ENCODE peak calls at places on chromosome 11, in ten cellular contexts. One of them, this sample, is unnamed.

GRCh38 chr11:115178705-115179104 is 325.5 kb downstream of the CADM1 start:
- DNase-seq in stimulated activated CD8-positive, alpha-beta memory T cell treated with anti-CD3 and anti-CD28 coated beads, Interleukin-7, amount 100 ng/mL, for 1 hour: no peak
- DNase-seq in HFF-Myc: no peak
- DNase-seq in choroid plexus epithelial cell: no peak
- DNase-seq in NCI-H1417 treated with DMSO at 0.1 percent for 48 hours: no peak
- DNase-seq in activated CD8-positive, alpha-beta memory T cell treated with anti-CD3 and anti-CD28 coated beads for 1 hour: no peak
- DNase-seq in heart left ventricle: no peak
- DNase-seq in AML-193: no peak
- DNase-seq in H1: no peak
- DNase-seq in iPS DF 6.9: no peak
- DNase-seq in this sample: peak; percentile 31

GRCh38 chr11:78031629-78032028 is 8.6 kb upstream of the KCTD14 start:
- DNase-seq in stimulated activated CD8-positive, alpha-beta memory T cell treated with anti-CD3 and anti-CD28 coated beads, Interleukin-7, amount 100 ng/mL, for 1 hour: no peak
- DNase-seq in HFF-Myc: no peak
- DNase-seq in choroid plexus epithelial cell: no peak
- DNase-seq in NCI-H1417 treated with DMSO at 0.1 percent for 48 hours: no peak
- DNase-seq in activated CD8-positive, alpha-beta memory T cell treated with anti-CD3 and anti-CD28 coated beads for 1 hour: no peak
- DNase-seq in heart left ventricle: no peak
- DNase-seq in AML-193: no peak
- DNase-seq in H1: no peak
- DNase-seq in iPS DF 6.9: no peak
- DNase-seq in this sample: no peak

GRCh38 chr11:48025983-48026340 is 45.6 kb downstream of the PTPRJ start:
- DNase-seq in stimulated activated CD8-positive, alpha-beta memory T cell treated with anti-CD3 and anti-CD28 coated beads, Interleukin-7, amount 100 ng/mL, for 1 hour: no peak
- DNase-seq in HFF-Myc: no peak
- DNase-seq in choroid plexus epithelial cell: no peak
- DNase-seq in NCI-H1417 treated with DMSO at 0.1 percent for 48 hours: no peak
- DNase-seq in activated CD8-positive, alpha-beta memory T cell treated with anti-CD3 and anti-CD28 coated beads for 1 hour: no peak
- DNase-seq in heart left ventricle: no peak
- DNase-seq in AML-193: peak; percentile 51
- DNase-seq in H1: no peak
- DNase-seq in iPS DF 6.9: no peak
- DNase-seq in this sample: no peak

GRCh38 chr11:126163074-126163700 is 48.3 kb downstream of the RPUSD4 start:
- DNase-seq in stimulated activated CD8-positive, alpha-beta memory T cell treated with anti-CD3 and anti-CD28 coated beads, Interleukin-7, amount 100 ng/mL, for 1 hour: no peak
- DNase-seq in HFF-Myc: peak; percentile 69
- DNase-seq in choroid plexus epithelial cell: peak; percentile 16
- DNase-seq in NCI-H1417 treated with DMSO at 0.1 percent for 48 hours: no peak
- DNase-seq in activated CD8-positive, alpha-beta memory T cell treated with anti-CD3 and anti-CD28 coated beads for 1 hour: no peak
- DNase-seq in heart left ventricle: no peak
- DNase-seq in AML-193: no peak
- DNase-seq in H1: no peak
- DNase-seq in iPS DF 6.9: no peak
- DNase-seq in this sample: no peak

GRCh38 chr11:20134991-20135736 is 25.1 kb downstream of the DBX1 start:
- DNase-seq in stimulated activated CD8-positive, alpha-beta memory T cell treated with anti-CD3 and anti-CD28 coated beads, Interleukin-7, amount 100 ng/mL, for 1 hour: no peak
- DNase-seq in HFF-Myc: no peak
- DNase-seq in choroid plexus epithelial cell: no peak
- DNase-seq in NCI-H1417 treated with DMSO at 0.1 percent for 48 hours: no peak
- DNase-seq in activated CD8-positive, alpha-beta memory T cell treated with anti-CD3 and anti-CD28 coated beads for 1 hour: no peak
- DNase-seq in heart left ventricle: no peak
- DNase-seq in AML-193: no peak
- DNase-seq in H1: no peak
- DNase-seq in iPS DF 6.9: no peak
- DNase-seq in this sample: no peak

GRCh38 chr11:78310500-78310909 is 107.1 kb downstream of the GAB2 start:
- DNase-seq in stimulated activated CD8-positive, alpha-beta memory T cell treated with anti-CD3 and anti-CD28 coated beads, Interleukin-7, amount 100 ng/mL, for 1 hour: no peak
- DNase-seq in HFF-Myc: no peak
- DNase-seq in choroid plexus epithelial cell: peak; percentile 65
- DNase-seq in NCI-H1417 treated with DMSO at 0.1 percent for 48 hours: no peak
- DNase-seq in activated CD8-positive, alpha-beta memory T cell treated with anti-CD3 and anti-CD28 coated beads for 1 hour: no peak
- DNase-seq in heart left ventricle: peak; percentile 77
- DNase-seq in AML-193: no peak
- DNase-seq in H1: no peak
- DNase-seq in iPS DF 6.9: no peak
- DNase-seq in this sample: no peak

GRCh38 chr11:60183595-60184201 is 815 bp upstream of the MS4A6A start:
- DNase-seq in stimulated activated CD8-positive, alpha-beta memory T cell treated with anti-CD3 and anti-CD28 coated beads, Interleukin-7, amount 100 ng/mL, for 1 hour: no peak
- DNase-seq in HFF-Myc: no peak
- DNase-seq in choroid plexus epithelial cell: no peak
- DNase-seq in NCI-H1417 treated with DMSO at 0.1 percent for 48 hours: no peak
- DNase-seq in activated CD8-positive, alpha-beta memory T cell treated with anti-CD3 and anti-CD28 coated beads for 1 hour: no peak
- DNase-seq in heart left ventricle: no peak
- DNase-seq in AML-193: peak; percentile 15
- DNase-seq in H1: no peak
- DNase-seq in iPS DF 6.9: no peak
- DNase-seq in this sample: no peak

GRCh38 chr11:113873241-113873626 is 2.1 kb downstream of the USP28 start:
- DNase-seq in stimulated activated CD8-positive, alpha-beta memory T cell treated with anti-CD3 and anti-CD28 coated beads, Interleukin-7, amount 100 ng/mL, for 1 hour: no peak
- DNase-seq in HFF-Myc: no peak
- DNase-seq in choroid plexus epithelial cell: peak; percentile 53
- DNase-seq in NCI-H1417 treated with DMSO at 0.1 percent for 48 hours: no peak
- DNase-seq in activated CD8-positive, alpha-beta memory T cell treated with anti-CD3 and anti-CD28 coated beads for 1 hour: no peak
- DNase-seq in heart left ventricle: peak; percentile 59
- DNase-seq in AML-193: no peak
- DNase-seq in H1: no peak
- DNase-seq in iPS DF 6.9: no peak
- DNase-seq in this sample: peak; percentile 27

GRCh38 chr11:69080361-69080973 is 31.7 kb downstream of the TPCN2 start:
- DNase-seq in stimulated activated CD8-positive, alpha-beta memory T cell treated with anti-CD3 and anti-CD28 coated beads, Interleukin-7, amount 100 ng/mL, for 1 hour: no peak
- DNase-seq in HFF-Myc: no peak
- DNase-seq in choroid plexus epithelial cell: no peak
- DNase-seq in NCI-H1417 treated with DMSO at 0.1 percent for 48 hours: no peak
- DNase-seq in activated CD8-positive, alpha-beta memory T cell treated with anti-CD3 and anti-CD28 coated beads for 1 hour: no peak
- DNase-seq in heart left ventricle: no peak
- DNase-seq in AML-193: no peak
- DNase-seq in H1: no peak
- DNase-seq in iPS DF 6.9: no peak
- DNase-seq in this sample: no peak

GRCh38 chr11:34238966-34239365 is 118.8 kb downstream of the ABTB2 start:
- DNase-seq in stimulated activated CD8-positive, alpha-beta memory T cell treated with anti-CD3 and anti-CD28 coated beads, Interleukin-7, amount 100 ng/mL, for 1 hour: no peak
- DNase-seq in HFF-Myc: no peak
- DNase-seq in choroid plexus epithelial cell: no peak
- DNase-seq in NCI-H1417 treated with DMSO at 0.1 percent for 48 hours: no peak
- DNase-seq in activated CD8-positive, alpha-beta memory T cell treated with anti-CD3 and anti-CD28 coated beads for 1 hour: no peak
- DNase-seq in heart left ventricle: no peak
- DNase-seq in AML-193: no peak
- DNase-seq in H1: no peak
- DNase-seq in iPS DF 6.9: no peak
- DNase-seq in this sample: no peak

GRCh38 chr11:67492069-67492727 is 9.4 kb downstream of the AIP start:
- DNase-seq in stimulated activated CD8-positive, alpha-beta memory T cell treated with anti-CD3 and anti-CD28 coated beads, Interleukin-7, amount 100 ng/mL, for 1 hour: no peak
- DNase-seq in HFF-Myc: no peak
- DNase-seq in choroid plexus epithelial cell: no peak
- DNase-seq in NCI-H1417 treated with DMSO at 0.1 percent for 48 hours: no peak
- DNase-seq in activated CD8-positive, alpha-beta memory T cell treated with anti-CD3 and anti-CD28 coated beads for 1 hour: no peak
- DNase-seq in heart left ventricle: no peak
- DNase-seq in AML-193: no peak
- DNase-seq in H1: no peak
- DNase-seq in iPS DF 6.9: no peak
- DNase-seq in this sample: no peak

GRCh38 chr11:69462106-69463045 is 19.1 kb upstream of the LINC01488 start:
- DNase-seq in stimulated activated CD8-positive, alpha-beta memory T cell treated with anti-CD3 and anti-CD28 coated beads, Interleukin-7, amount 100 ng/mL, for 1 hour: no peak
- DNase-seq in HFF-Myc: no peak
- DNase-seq in choroid plexus epithelial cell: peak; percentile 18
- DNase-seq in NCI-H1417 treated with DMSO at 0.1 percent for 48 hours: no peak
- DNase-seq in activated CD8-positive, alpha-beta memory T cell treated with anti-CD3 and anti-CD28 coated beads for 1 hour: no peak
- DNase-seq in heart left ventricle: no peak
- DNase-seq in AML-193: no peak
- DNase-seq in H1: no peak
- DNase-seq in iPS DF 6.9: no peak
- DNase-seq in this sample: no peak

GRCh38 chr11:57885298-57886035 is 123.9 kb downstream of the CTNND1 start:
- DNase-seq in stimulated activated CD8-positive, alpha-beta memory T cell treated with anti-CD3 and anti-CD28 coated beads, Interleukin-7, amount 100 ng/mL, for 1 hour: no peak
- DNase-seq in HFF-Myc: no peak
- DNase-seq in choroid plexus epithelial cell: peak; percentile 17
- DNase-seq in NCI-H1417 treated with DMSO at 0.1 percent for 48 hours: no peak
- DNase-seq in activated CD8-positive, alpha-beta memory T cell treated with anti-CD3 and anti-CD28 coated beads for 1 hour: no peak
- DNase-seq in heart left ventricle: no peak
- DNase-seq in AML-193: no peak
- DNase-seq in H1: no peak
- DNase-seq in iPS DF 6.9: no peak
- DNase-seq in this sample: peak; percentile 65

GRCh38 chr11:108346451-108346850 is 120.9 kb downstream of the C11orf65 start:
- DNase-seq in stimulated activated CD8-positive, alpha-beta memory T cell treated with anti-CD3 and anti-CD28 coated beads, Interleukin-7, amount 100 ng/mL, for 1 hour: no peak
- DNase-seq in HFF-Myc: no peak
- DNase-seq in choroid plexus epithelial cell: no peak
- DNase-seq in NCI-H1417 treated with DMSO at 0.1 percent for 48 hours: no peak
- DNase-seq in activated CD8-positive, alpha-beta memory T cell treated with anti-CD3 and anti-CD28 coated beads for 1 hour: no peak
- DNase-seq in heart left ventricle: no peak
- DNase-seq in AML-193: no peak
- DNase-seq in H1: no peak
- DNase-seq in iPS DF 6.9: no peak
- DNase-seq in this sample: no peak

This sample was measured in GM23338.